ENCODE peak calls at places on chromosomes 12 and 14, in eight cellular contexts. J is right lobe of liver, I is PC-9, Q is lung, T is testis, B is BE2C, G is GM23338, S is lower lobe of right lung. V is an unnamed sample. For H3K4me1, the result is how much of the 10 kb centered on the place peaks cover.

GRCh38 chr14:68391292-68392014 is 401.4 kb downstream of the ZFP36L1 start:
- DNase-seq in G (no peak), Q (no peak), S (no peak), B (no peak), I (no peak), J (no peak), T (peak), V (no peak)

GRCh38 chr14:79256311-79256879 is 954.9 kb downstream of the DIO2 start:
- DNase-seq in Q (no peak), I (no peak), G (peak), B (no peak), S (no peak), J (no peak), T (no peak), V (no peak)

GRCh38 chr14:25090716-25091454 is 40.9 kb upstream of the STXBP6 start:
- DNase-seq in S (no peak), J (no peak), G (peak), B (no peak), T (peak), I (peak), Q (no peak), V (no peak)

GRCh38 chr14:39739796-39740195 is 307.6 kb upstream of the FBXO33 start:
- DNase-seq in B (no peak), I (no peak), Q (peak), S (peak), J (no peak), G (no peak), T (no peak), V (no peak)

GRCh38 chr12:101051901-101052550 is 158.0 kb downstream of the SLC5A8 start:
- DNase-seq in J (no peak), S (no peak), Q (no peak), B (no peak), G (no peak), I (no peak), T (peak), V (no peak)

GRCh38 chr12:67885370-67886169 is 103.7 kb upstream of the IFNG-AS1 start:
- DNase-seq in G (no peak), B (no peak), Q (no peak), S (no peak), I (no peak), T (peak), J (no peak), V (no peak)

GRCh38 chr12:9227953-9228352 is 19.8 kb upstream of the PZP start:
- DNase-seq in G (no peak), J (no peak), T (no peak), Q (no peak), S (no peak), B (no peak), I (no peak), V (no peak)

GRCh38 chr12:113260636-113261300 is 39.5 kb downstream of the TPCN1 start:
- DNase-seq in Q (no peak), J (no peak), I (no peak), B (no peak), S (no peak), G (no peak), T (no peak), V (no peak)

GRCh38 chr14:58638231-58639205 is 756 bp downstream of the DACT1 start:
- DNase-seq in I (no peak), J (peak), G (peak), T (peak), S (no peak), B (no peak), Q (no peak), V (no peak)

GRCh38 chr14:99273025-99273723 is 1.2 kb upstream of the BCL11B start:
- DNase-seq in G (peak), B (peak), Q (no peak), S (no peak), J (no peak), T (peak), I (no peak), V (no peak)

GRCh38 chr12:48197549-48197966 is 5.5 kb downstream of the OR10AD1 start:
- DNase-seq in I (no peak), J (no peak), S (no peak), T (no peak), B (peak), G (peak), Q (no peak), V (peak)

GRCh38 chr12:47805417-47805816 is 14.3 kb downstream of the HDAC7 start:
- DNase-seq in G (no peak), Q (no peak), I (no peak), J (no peak), T (no peak), B (no peak), S (no peak), V (no peak)

GRCh38 chr12:1760566-1761382 is 59.6 kb upstream of the LRTM2 start:
- DNase-seq in J (no peak), Q (no peak), I (peak), T (peak), B (no peak), G (no peak), S (no peak), V (no peak)

GRCh38 chr14:104799657-104800599 is 973 bp upstream of the ZBTB42 start:
- DNase-seq in T (peak), S (peak), I (peak), G (peak), Q (peak), B (peak), J (peak), V (peak)

GRCh38 chr14:99327050-99327449 is 55.1 kb upstream of the BCL11B start:
- DNase-seq in T (no peak), B (no peak), S (no peak), J (no peak), Q (no peak), G (no peak), I (no peak), V (no peak)

GRCh38 chr12:49885663-49886461 is 17.8 kb downstream of the FAIM2 start:
- DNase-seq in J (no peak), S (peak), G (no peak), I (no peak), B (no peak), Q (no peak), T (no peak), V (no peak)

GRCh38 chr12:78739653-78740052 is 124.9 kb upstream of the SYT1 start:
- DNase-seq in I (no peak), G (no peak), Q (no peak), J (no peak), S (no peak), B (no peak), T (no peak), V (no peak)

GRCh38 chr12:116958402-116959197 is 47.9 kb downstream of the FBXW8 start:
- DNase-seq in J (no peak), I (no peak), G (no peak), B (no peak), T (no peak), Q (no peak), S (no peak), V (no peak)

GRCh38 chr14:32073537-32074189 is 3.4 kb upstream of the ARHGAP5 start:
- DNase-seq in T (peak), G (peak), Q (peak), I (peak), B (peak), S (no peak), J (no peak), V (peak)

GRCh38 chr14:32074887-32075572 is 2.1 kb upstream of the ARHGAP5 start:
- DNase-seq in G (peak), I (no peak), S (no peak), T (no peak), B (no peak), J (no peak), Q (no peak), V (no peak)

GRCh38 chr14:32072701-32073100 is 4.4 kb upstream of the ARHGAP5 start:
- DNase-seq in J (no peak), B (no peak), S (no peak), T (no peak), I (no peak), Q (no peak), G (no peak), V (no peak)

GRCh38 chr14:32068708-32069107 is 8.4 kb upstream of the ARHGAP5 start:
- DNase-seq in J (no peak), G (no peak), B (no peak), T (no peak), I (no peak), Q (no peak), S (no peak), V (no peak)

DNA sequence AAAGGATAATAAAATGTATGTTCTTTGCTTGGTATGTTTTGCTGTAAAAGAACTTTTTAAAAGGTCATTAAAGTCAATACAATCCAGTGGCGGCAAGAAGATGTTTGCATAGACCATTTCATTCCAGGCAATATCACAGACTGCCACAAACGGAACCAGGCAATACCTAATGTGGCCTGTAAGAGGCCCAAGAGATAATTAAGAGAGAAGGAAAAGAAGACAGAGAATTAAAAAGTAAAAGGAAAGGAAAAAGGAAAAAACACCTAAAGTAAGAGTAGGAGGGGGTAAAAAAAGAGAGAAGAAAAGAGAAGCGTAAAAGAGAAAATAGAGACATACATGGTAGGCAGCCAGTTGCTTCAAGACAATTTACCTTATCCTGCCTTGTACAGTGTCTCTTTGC is 6.8 kb upstream of the ARHGAP5 start:
- DNase-seq in G (no peak), T (no peak), J (no peak), S (no peak), B (no peak), Q (no peak), I (no peak), V (no peak)
- TF ChIP-seq CTCF in G (no peak), T (no peak), J (no peak), S (no peak), B (no peak), Q (no peak), I (no peak), V (no peak)

GRCh38 chr14:53978194-53978593 is 21.6 kb upstream of the BMP4 start:
- DNase-seq in S (no peak), Q (no peak), I (no peak), J (no peak), T (no peak), G (no peak), B (no peak), V (no peak)
- H3K4me1 ChIP-seq in S (under half), Q (under half), I (under half), J (under half), T (under half), G (half or more), B (under half), V (under half)

GRCh38 chr12:27233814-27234213 is 10.3 kb upstream of the STK38L start:
- DNase-seq in I (no peak), B (peak), J (no peak), Q (no peak), S (no peak), T (no peak), G (peak), V (no peak)
- TF ChIP-seq CTCF in I (no peak), B (peak), J (no peak), Q (no peak), S (no peak), T (no peak), G (peak), V (no peak)

GRCh38 chr14:71396050-71396677 is 488.9 kb downstream of the PCNX1 start:
- DNase-seq in I (no peak), G (no peak), B (no peak), Q (no peak), J (no peak), S (no peak), T (no peak), V (no peak)
- H3K4me1 ChIP-seq in I (under half), G (under half), B (under half), Q (under half), J (under half), S (under half), T (under half), V (under half)

DNA sequence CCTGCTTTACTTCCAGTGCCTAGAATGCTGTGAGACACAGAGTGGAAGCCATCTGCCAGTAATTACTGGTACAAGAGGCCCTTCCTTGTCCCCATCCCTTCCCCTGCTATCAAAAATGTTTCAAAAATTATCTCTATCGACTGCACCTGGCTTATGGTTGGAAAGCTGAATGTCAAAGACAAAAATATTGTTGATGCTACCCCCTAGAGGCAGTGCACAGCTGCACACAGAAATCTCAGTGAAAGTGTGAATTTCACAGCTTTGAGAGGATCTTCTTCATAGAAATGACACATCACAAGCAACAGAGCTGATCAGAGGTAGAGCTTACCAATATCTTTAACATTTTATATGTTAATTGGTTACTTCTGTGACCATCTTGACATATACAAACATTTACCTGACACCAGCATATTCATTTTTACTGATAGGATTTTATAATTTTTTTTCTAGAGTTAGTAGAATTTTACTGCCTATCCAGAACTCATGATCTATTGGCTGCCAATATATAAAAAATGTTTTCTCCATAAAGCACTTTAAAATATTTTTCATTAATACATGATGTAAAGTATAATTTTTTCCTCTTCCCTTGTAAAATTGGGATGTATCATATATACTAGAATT is 138.0 kb downstream of the AACS start:
- DNase-seq in J (no peak), Q (no peak), I (no peak), T (no peak), S (no peak), B (no peak), G (no peak), V (peak)
- TF ChIP-seq CTCF in J (peak), Q (no peak), I (peak), T (peak), S (peak), B (peak), G (peak), V (peak)

V was measured in OCI-LY7.